ENCODE peak calls at places on chromosomes 2 and 18, in seven cellular contexts. M is lung microvascular endothelial cell; T is coronary artery; L is right cardiac atrium; Z is RCC 7860; V is activated naive CD8-positive, alpha-beta T cell treated with anti-CD3 and anti-CD28 coated beads, Interleukin-2, amount 50 U/mL, for 16 hours; H is activated CD8-positive, alpha-beta memory T cell treated with anti-CD3 and anti-CD28 coated beads, Interleukin-2, amount 10 ng/mL, durations not matched to agents 7 days and 5 days. U is an unnamed sample.

GRCh38 chr18:56715121-56715520 is 64.0 kb downstream of the WDR7 start:
- DNase-seq in M (no peak), L (no peak), V (no peak), T (no peak), H (no peak), Z (no peak), U (no peak)

GRCh38 chr2:129934044-129934822 is 45.2 kb upstream of the RAB6C start:
- DNase-seq in L (no peak), Z (no peak), T (no peak), M (no peak), V (no peak), H (no peak), U (no peak)

GRCh38 chr18:37540424-37541121 is 25.0 kb downstream of the CELF4 start:
- DNase-seq in H (no peak), M (no peak), V (no peak), T (no peak), Z (no peak), L (no peak), U (peak; percentile 33)

GRCh38 chr2:74489906-74490305 is 7.0 kb downstream of the TTC31 start:
- DNase-seq in Z (no peak), L (peak; percentile 4), M (no peak), T (no peak), V (no peak), H (no peak), U (no peak)

GRCh38 chr2:224085246-224085645 is 46.2 kb upstream of the SERPINE2 start:
- DNase-seq in V (no peak), H (no peak), M (peak; percentile 76), T (no peak), L (no peak), Z (peak; percentile 87), U (no peak)

GRCh38 chr2:188978291-188979081 is 4.3 kb downstream of the COL3A1 start:
- DNase-seq in M (peak; percentile 81), T (no peak), H (no peak), Z (peak; percentile 41), V (no peak), L (no peak), U (peak; percentile 48)

GRCh38 chr2:174772492-174772801 is 8.2 kb upstream of the CHRNA1 start:
- DNase-seq in V (no peak), M (no peak), T (no peak), H (no peak), Z (no peak), L (no peak), U (no peak)

GRCh38 chr2:237702439-237703397 is 75.3 kb downstream of the LRRFIP1 start:
- DNase-seq in H (peak; percentile 68), V (no peak), M (peak; percentile 71), T (no peak), L (peak; percentile 57), Z (peak; percentile 75), U (no peak)

GRCh38 chr2:151337643-151338042 is 19.7 kb upstream of the TNFAIP6 start:
- DNase-seq in H (no peak), M (peak; percentile 10), V (no peak), Z (no peak), L (no peak), T (no peak), U (no peak)

GRCh38 chr2:121099329-121100318 is 185.4 kb downstream of the TFCP2L1 start:
- DNase-seq in V (no peak), L (no peak), M (no peak), T (no peak), H (no peak), Z (no peak), U (peak; percentile 38)

GRCh38 chr2:85846411-85846810 is 42.4 kb downstream of the ST3GAL5 start:
- DNase-seq in T (no peak), M (no peak), V (no peak), H (no peak), L (no peak), Z (peak; percentile 25), U (no peak)

GRCh38 chr18:54923339-54923956 is 35.8 kb downstream of the CCDC68 start:
- DNase-seq in T (no peak), V (no peak), Z (no peak), H (no peak), M (no peak), L (no peak), U (no peak)

GRCh38 chr18:32771871-32772499 is 838 bp downstream of the KLHL14 start:
- DNase-seq in M (peak; percentile 5), T (no peak), H (no peak), V (no peak), Z (no peak), L (peak; percentile 11), U (no peak)

GRCh38 chr2:1487758-1488715 is 74.8 kb downstream of the TPO start:
- DNase-seq in V (no peak), M (no peak), Z (no peak), T (peak; percentile 50), L (no peak), H (no peak), U (no peak)

U was measured in G401.